ENCODE peak calls at places on chromosomes 5 and 9, in seven cellular contexts. O is K562, P is HCT116, B is SK-N-SH, X is HepG2, R is H1, C is GM12878. D is an unnamed sample.

GRCh38 chr5:84382363-84383295 is 2.1 kb downstream of the EDIL3 start:
- DNase-seq in X (no peak), B (peak), C (no peak), O (no peak), R (peak), P (no peak), D (no peak)

GRCh38 chr5:94017579-94017978 is 276.2 kb upstream of the POU5F2 start:
- DNase-seq in X (no peak), P (no peak), R (no peak), O (no peak), B (no peak), C (no peak), D (no peak)

GRCh38 chr5:146588331-146588730 is 72.3 kb upstream of the GPR151 start:
- DNase-seq in O (no peak), C (no peak), B (no peak), R (no peak), X (no peak), P (no peak), D (no peak)

GRCh38 chr5:124797665-124798087 is 51.2 kb upstream of the ZNF608 start:
- DNase-seq in C (no peak), R (no peak), P (no peak), X (no peak), O (peak), B (no peak), D (no peak)

GRCh38 chr5:179559280-179560252 is 9.2 kb downstream of the RUFY1 start:
- DNase-seq in C (peak), X (peak), R (peak), B (peak), O (no peak), P (peak), D (peak)

GRCh38 chr9:110131499-110131898 is 76.5 kb downstream of the C9orf152 start:
- DNase-seq in R (no peak), B (no peak), X (no peak), C (no peak), P (no peak), O (no peak), D (peak)

GRCh38 chr9:113648048-113648447 is 184.5 kb downstream of the RGS3 start:
- DNase-seq in B (no peak), P (no peak), C (no peak), X (no peak), O (no peak), R (no peak), D (no peak)

GRCh38 chr5:147673276-147673675 is 109.3 kb downstream of the JAKMIP2 start:
- DNase-seq in X (no peak), P (no peak), C (no peak), B (no peak), R (no peak), O (no peak), D (no peak)

GRCh38 chr9:123364241-123364824 is 8.3 kb downstream of the CRB2 start:
- DNase-seq in O (peak), P (no peak), X (no peak), C (no peak), R (no peak), B (no peak), D (no peak)

GRCh38 chr5:79086116-79086515 is 16.5 kb downstream of the BHMT2 start:
- DNase-seq in B (no peak), C (peak), P (no peak), X (no peak), R (no peak), O (no peak), D (no peak)

GRCh38 chr5:58925627-58926545 is 343.0 kb downstream of the RAB3C start:
- DNase-seq in X (no peak), C (no peak), B (no peak), O (no peak), P (no peak), R (no peak), D (no peak)

GRCh38 chr5:138743506-138743905 is 9.7 kb upstream of the CTNNA1 start:
- DNase-seq in O (no peak), B (no peak), C (no peak), P (no peak), X (no peak), R (no peak), D (no peak)

GRCh38 chr5:147539053-147539452 is 29.2 kb upstream of the DPYSL3 start:
- DNase-seq in R (no peak), C (no peak), O (no peak), B (no peak), X (no peak), P (no peak), D (no peak)

GRCh38 chr9:93096131-93096802 is at the start of gene CARD19:
- DNase-seq in O (peak), C (no peak), B (no peak), P (no peak), R (peak), X (no peak), D (peak)

GRCh38 chr9:99013550-99013949 is 69.8 kb downstream of the COL15A1 start:
- DNase-seq in P (no peak), X (no peak), R (no peak), O (no peak), B (no peak), C (no peak), D (no peak)

GRCh38 chr5:155689403-155689802 is 637.6 kb upstream of the SGCD start:
- DNase-seq in P (no peak), X (no peak), C (no peak), R (no peak), O (no peak), B (no peak), D (no peak)

GRCh38 chr9:114396558-114397218 is 8.9 kb upstream of the AKNA start:
- DNase-seq in R (no peak), X (peak), B (no peak), O (peak), P (peak), C (no peak), D (no peak)

GRCh38 chr5:58854396-58854795 is 271.5 kb downstream of the RAB3C start:
- DNase-seq in X (no peak), P (no peak), B (no peak), R (no peak), O (no peak), C (no peak), D (no peak)

GRCh38 chr5:5480481-5481111 is 58.1 kb downstream of the ICE1 start:
- DNase-seq in B (no peak), C (no peak), O (no peak), P (no peak), R (no peak), X (no peak), D (no peak)

GRCh38 chr5:79193643-79194042 is 42.3 kb upstream of the JMY start:
- DNase-seq in X (no peak), C (no peak), B (no peak), O (no peak), R (no peak), P (no peak), D (no peak)

GRCh38 chr9:5557606-5558587 is 47.6 kb downstream of the PDCD1LG2 start:
- DNase-seq in X (no peak), C (no peak), B (no peak), O (no peak), R (no peak), P (no peak), D (no peak)

GRCh38 chr9:117205806-117206205 is 209.1 kb downstream of the ASTN2 start:
- DNase-seq in P (no peak), O (no peak), R (no peak), X (no peak), C (no peak), B (no peak), D (no peak)

GRCh38 chr5:137994556-137994955 is 38.3 kb downstream of the FAM13B start:
- DNase-seq in X (no peak), O (no peak), B (no peak), R (no peak), C (no peak), P (no peak), D (no peak)

GRCh38 chr5:72067682-72068470 is 39.4 kb upstream of the MAP1B start:
- DNase-seq in P (peak), X (no peak), R (no peak), B (no peak), C (no peak), O (peak), D (no peak)

GRCh38 chr5:74575741-74576538 is 64.6 kb downstream of the ENC1 start:
- DNase-seq in R (no peak), P (no peak), C (no peak), X (no peak), B (no peak), O (no peak), D (no peak)

GRCh38 chr9:38685535-38685934 is 34.4 kb downstream of the FAM240B start:
- DNase-seq in B (no peak), P (no peak), C (no peak), R (no peak), X (no peak), O (no peak), D (no peak)

GRCh38 chr5:40679998-40680681 is 425 bp downstream of the PTGER4 start:
- DNase-seq in B (peak), X (no peak), C (no peak), R (no peak), O (no peak), P (no peak), D (no peak)

GRCh38 chr5:53407373-53407772 is 73.1 kb upstream of the FST start:
- DNase-seq in O (no peak), R (no peak), X (no peak), B (no peak), P (no peak), C (no peak), D (no peak)

DNA sequence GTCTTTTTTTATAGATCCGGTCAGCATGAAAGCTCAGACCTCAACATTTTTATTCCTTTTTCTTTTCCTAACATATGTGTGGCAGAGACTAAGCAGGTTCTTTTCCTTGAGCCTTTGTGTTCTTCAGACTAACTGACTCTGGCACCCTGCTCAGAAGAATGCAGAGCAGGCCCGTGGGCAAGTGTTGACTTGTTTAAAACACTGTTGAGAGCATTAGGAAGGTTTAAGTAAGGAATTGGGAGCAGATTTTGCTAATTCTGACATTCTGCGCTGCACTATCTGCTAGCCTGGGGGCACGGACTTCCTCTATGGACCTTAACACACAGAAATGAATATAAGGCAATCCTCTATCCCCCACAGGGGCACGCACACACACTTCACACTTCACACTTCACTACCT is 182.5 kb upstream of the PIK3R1 start:
- DNase-seq in O (no peak), C (no peak), P (no peak), R (no peak), B (no peak), X (no peak), D (peak)
- TF ChIP-seq JUND in O (no peak), C (no peak), P (no peak), R (no peak), B (no peak), X (no peak), D (no peak)

DNA sequence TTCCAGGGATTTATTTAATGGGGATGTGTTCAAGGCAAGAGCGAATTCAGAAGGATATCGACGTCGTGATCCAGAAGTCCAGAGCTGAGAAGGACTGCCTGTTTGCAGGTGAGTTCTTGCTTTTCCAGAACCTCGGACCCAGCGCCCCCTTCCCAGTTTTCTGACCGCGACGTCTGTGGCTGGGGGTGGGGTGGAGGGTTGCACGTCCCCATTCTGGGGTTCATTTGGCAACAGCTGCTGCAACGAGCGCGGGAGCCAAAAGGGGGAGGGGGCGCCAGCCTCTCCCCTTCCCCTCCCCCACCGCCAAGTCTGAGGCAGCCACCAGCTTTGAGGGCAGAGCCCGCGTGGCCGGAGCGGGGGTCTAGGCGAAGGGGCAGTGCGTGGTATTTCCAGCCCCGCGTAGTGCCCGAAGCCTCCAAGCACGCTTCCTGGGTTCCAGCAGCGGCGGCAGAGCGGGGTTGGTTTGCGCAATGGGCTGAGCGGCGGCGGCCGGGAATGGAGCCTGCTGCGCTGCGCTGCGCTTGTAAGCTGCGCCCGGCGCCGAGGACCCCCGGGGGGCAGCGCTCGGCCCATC is 729 bp downstream of the PARP8 start:
- DNase-seq in B (peak), X (no peak), R (peak), P (no peak), C (no peak), O (no peak), D (peak)
- TF ChIP-seq JUND in B (no peak), X (no peak), R (peak), P (no peak), C (no peak), O (no peak), D (no peak)

DNA sequence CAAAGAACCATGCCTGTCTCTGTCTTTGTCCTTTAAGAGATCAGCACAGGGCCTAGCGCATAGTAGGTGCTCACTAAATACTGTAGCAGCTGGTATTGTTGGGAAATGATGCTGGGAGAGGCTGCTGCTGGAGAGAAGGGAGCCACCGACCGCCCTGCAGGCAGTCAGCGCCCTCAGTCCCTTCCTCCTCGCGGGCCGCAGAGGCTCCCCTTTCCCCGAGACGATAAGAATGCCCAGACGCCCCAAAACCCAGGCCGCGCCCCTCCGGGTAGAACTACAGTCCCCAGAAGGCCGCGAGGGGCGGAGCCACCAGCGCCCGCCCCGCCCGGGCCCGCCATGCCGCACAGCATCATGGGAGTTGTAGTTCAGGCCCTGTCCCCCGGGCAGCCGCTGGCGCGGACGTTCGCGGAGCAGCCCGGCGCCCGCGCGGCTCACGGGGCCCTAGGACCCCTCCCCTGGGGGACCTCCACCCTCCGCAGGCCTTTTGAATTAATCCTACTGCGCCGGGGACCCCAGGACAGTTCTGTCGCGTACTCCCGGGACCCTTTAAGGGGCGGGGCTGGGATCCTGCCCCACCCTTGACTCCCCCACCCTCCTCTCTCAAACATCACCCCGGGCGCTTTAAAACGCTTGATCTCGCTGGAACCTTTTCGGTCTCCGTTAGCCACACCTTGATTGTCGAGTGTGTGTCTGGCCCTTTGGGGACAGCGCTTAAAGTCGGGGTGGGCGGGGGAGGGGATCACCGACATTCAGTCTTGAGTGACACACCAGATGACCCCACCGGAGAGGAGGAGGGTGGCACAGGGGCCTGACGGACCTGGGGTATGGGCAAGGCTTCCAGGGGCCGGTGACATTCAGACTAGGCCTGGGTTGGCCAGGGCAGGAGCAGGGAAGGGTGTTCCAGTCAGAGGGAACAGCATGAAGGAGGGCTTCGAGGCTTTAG is 24.8 kb upstream of the IER5L start:
- DNase-seq in P (peak), O (peak), B (peak), C (no peak), R (peak), X (peak), D (peak)
- TF ChIP-seq JUND in P (no peak), O (no peak), B (no peak), C (no peak), R (no peak), X (no peak), D (no peak)

DNA sequence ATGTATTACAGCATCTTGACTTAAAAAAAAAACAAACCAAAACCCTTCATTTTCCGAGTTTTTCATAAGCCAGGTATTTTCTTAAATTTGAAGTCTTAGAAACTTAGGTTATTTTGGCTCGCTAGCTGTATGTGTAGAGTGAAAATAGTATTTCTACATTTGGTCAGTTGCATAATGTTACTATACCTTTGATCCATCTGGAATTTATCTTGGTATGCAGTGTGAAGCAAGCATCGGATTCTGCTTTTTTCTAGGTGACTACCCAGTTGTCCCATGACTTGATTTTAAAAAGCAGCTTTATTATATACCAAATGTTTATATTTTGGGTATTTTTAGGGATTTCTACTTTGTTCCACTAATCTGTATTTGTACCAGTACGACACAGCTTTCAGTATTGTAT is 27.7 kb downstream of the UBAP1 start:
- DNase-seq in B (no peak), C (no peak), P (no peak), R (no peak), X (peak), O (no peak), D (no peak)
- TF ChIP-seq JUND in B (no peak), C (no peak), P (no peak), R (no peak), X (no peak), O (no peak), D (no peak)

GRCh38 chr5:135095052-135095715 is 61.2 kb upstream of the PITX1 start:
- DNase-seq in X (no peak), C (no peak), R (no peak), P (no peak), O (no peak), B (no peak), D (no peak)

GRCh38 chr5:135089912-135090311 is 55.9 kb upstream of the PITX1 start:
- DNase-seq in P (no peak), C (no peak), B (no peak), O (no peak), R (no peak), X (no peak), D (no peak)

GRCh38 chr5:135091286-135091685 is 57.3 kb upstream of the PITX1 start:
- DNase-seq in P (no peak), C (no peak), B (no peak), X (no peak), O (no peak), R (no peak), D (no peak)

GRCh38 chr5:135094339-135095051 is 60.5 kb upstream of the PITX1 start:
- DNase-seq in X (no peak), B (no peak), C (no peak), P (no peak), O (no peak), R (no peak), D (no peak)

DNA sequence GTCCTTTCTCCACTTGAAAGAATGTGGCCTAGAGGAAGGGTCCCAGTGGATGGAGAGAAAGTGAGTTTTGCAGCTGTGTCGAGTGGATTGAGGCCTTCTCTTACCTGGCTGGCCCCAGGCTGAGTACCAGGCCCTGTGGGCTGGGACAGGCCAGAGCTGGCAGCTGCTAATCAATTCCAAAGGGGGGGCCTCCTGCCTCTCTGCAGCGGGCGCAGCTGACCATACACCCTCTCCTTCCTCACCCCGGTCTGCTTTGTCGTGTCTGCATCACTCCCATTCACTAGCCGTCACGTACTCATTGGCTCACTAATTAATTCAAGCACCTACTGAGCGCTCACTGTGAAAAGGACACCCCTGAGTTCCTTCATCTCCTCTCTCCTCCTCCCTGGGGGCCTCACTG is 58.4 kb upstream of the PITX1 start:
- DNase-seq in P (no peak), X (no peak), B (no peak), O (no peak), R (no peak), C (no peak), D (no peak)
- TF ChIP-seq JUND in P (no peak), X (no peak), B (no peak), O (no peak), R (no peak), C (no peak), D (no peak)

GRCh38 chr9:108662935-108663334 is 192.9 kb downstream of the ACTL7B start:
- DNase-seq in O (no peak), C (no peak), X (no peak), B (no peak), P (no peak), R (no peak), D (no peak)

GRCh38 chr9:108663381-108663876 is 192.4 kb downstream of the ACTL7B start:
- DNase-seq in X (no peak), B (no peak), P (no peak), O (no peak), R (no peak), C (no peak), D (no peak)

GRCh38 chr9:108665856-108666784 is 189.7 kb downstream of the ACTL7B start:
- DNase-seq in P (no peak), R (no peak), B (no peak), O (no peak), X (peak), C (no peak), D (no peak)

GRCh38 chr9:108664309-108665255 is 191.2 kb downstream of the ACTL7B start:
- DNase-seq in C (no peak), R (no peak), O (no peak), X (no peak), P (no peak), B (no peak), D (no peak)

GRCh38 chr9:108662090-108662875 is 193.5 kb downstream of the ACTL7B start:
- DNase-seq in X (no peak), R (no peak), B (no peak), O (no peak), P (no peak), C (no peak), D (no peak)
- TF ChIP-seq JUND in X (no peak), R (no peak), B (no peak), O (no peak), P (no peak), C (no peak), D (no peak)

GRCh38 chr5:42225009-42225408 is 198.2 kb upstream of the GHR start:
- DNase-seq in P (no peak), O (no peak), R (no peak), C (no peak), B (no peak), X (no peak), D (no peak)
- TF ChIP-seq JUND in P (no peak), O (no peak), R (no peak), C (no peak), B (no peak), X (no peak), D (no peak)

GRCh38 chr9:18829858-18830257 is 203.2 kb downstream of the SAXO1 start:
- DNase-seq in C (no peak), X (no peak), R (no peak), P (no peak), O (no peak), B (no peak), D (no peak)
- TF ChIP-seq JUND in C (no peak), X (no peak), R (no peak), P (no peak), O (no peak), B (no peak), D (no peak)

D was measured in T47D.